ENCODE peak calls at places on chromosomes 2 and 18, in five cellular contexts. K is AG09309, C is uterus, B is brain microvascular endothelial cell, M is Calu3. D is an unnamed sample.

GRCh38 chr2:207255565-207255964 is 89.8 kb upstream of the KLF7 start:
- DNase-seq in B (no peak), M (no peak), C (no peak), K (no peak), D (no peak)

GRCh38 chr2:104432972-104433371 is 420.9 kb upstream of the POU3F3 start:
- DNase-seq in K (no peak), B (no peak), M (no peak), C (no peak), D (no peak)

GRCh38 chr2:106789185-106789584 is 96.8 kb downstream of the ST6GAL2 start:
- DNase-seq in B (no peak), M (no peak), C (no peak), K (no peak), D (peak; percentile 1)

GRCh38 chr2:160390544-160391258 is 102.9 kb downstream of the RBMS1 start:
- DNase-seq in K (no peak), B (no peak), M (no peak), C (no peak), D (peak; percentile 81)

GRCh38 chr2:109418716-109419115 is 195.1 kb downstream of the SEPTIN10 start:
- DNase-seq in M (no peak), K (no peak), C (no peak), B (no peak), D (no peak)

GRCh38 chr2:25936889-25937545 is 45.3 kb downstream of the KIF3C start:
- DNase-seq in M (no peak), K (no peak), B (no peak), C (no peak), D (no peak)

GRCh38 chr18:21112140-21112473 is 494 bp upstream of the ROCK1 start:
- DNase-seq in B (no peak), C (peak; percentile 78), K (no peak), M (no peak), D (no peak)

GRCh38 chr18:8614875-8615274 is 5.6 kb downstream of the RAB12 start:
- DNase-seq in K (no peak), B (no peak), C (no peak), M (no peak), D (no peak)

GRCh38 chr2:235287369-235287722 is 206.5 kb upstream of the AGAP1 start:
- DNase-seq in B (no peak), C (no peak), K (no peak), M (no peak), D (no peak)

GRCh38 chr2:127814677-127815076 is 3.7 kb upstream of the WDR33 start:
- DNase-seq in K (no peak), M (no peak), B (no peak), C (no peak), D (no peak)

GRCh38 chr2:100721693-100722092 is 98.2 kb upstream of the NPAS2 start:
- DNase-seq in K (no peak), C (no peak), M (peak; percentile 8), B (no peak), D (no peak)

GRCh38 chr2:46275995-46276394 is 21.2 kb upstream of the EPAS1 start:
- DNase-seq in B (peak; percentile 16), K (no peak), M (no peak), C (peak; percentile 59), D (no peak)

GRCh38 chr2:223909048-223909741 is 35.9 kb downstream of the WDFY1 start:
- DNase-seq in B (no peak), C (no peak), M (no peak), K (no peak), D (no peak)

GRCh38 chr2:29012211-29012681 is 31.1 kb downstream of the TOGARAM2 start:
- DNase-seq in B (no peak), M (no peak), K (no peak), C (no peak), D (no peak)

GRCh38 chr2:10655074-10655840 is 34.5 kb downstream of the NOL10 start:
- DNase-seq in B (no peak), K (no peak), C (no peak), M (no peak), D (no peak)

GRCh38 chr2:102512161-102512560 is 39.1 kb downstream of the SLC9A4 start:
- DNase-seq in B (no peak), C (no peak), M (no peak), K (no peak), D (no peak)

GRCh38 chr2:196112408-196113039 is 43.9 kb upstream of the DNAH7 start:
- DNase-seq in M (peak; percentile 34), K (peak; percentile 83), B (peak; percentile 83), C (no peak), D (peak; percentile 72)

GRCh38 chr2:158457826-158458616 is 1.3 kb downstream of the PKP4 start:
- DNase-seq in K (no peak), M (peak; percentile 93), B (peak; percentile 41), C (peak; percentile 43), D (peak; percentile 58)

GRCh38 chr2:151760139-151760650 is 25.9 kb upstream of the NEB start:
- DNase-seq in K (no peak), B (peak; percentile 11), M (no peak), C (no peak), D (no peak)

GRCh38 chr2:69081001-69081400 is 68.0 kb downstream of the ANTXR1 start:
- DNase-seq in B (no peak), C (no peak), K (no peak), M (no peak), D (no peak)

GRCh38 chr2:238972146-238972445 is 124.2 kb downstream of the TWIST2 start:
- DNase-seq in K (no peak), B (no peak), M (no peak), C (no peak), D (no peak)

GRCh38 chr2:174059178-174059874 is 94.2 kb upstream of the SP3 start:
- DNase-seq in M (no peak), K (no peak), B (peak; percentile 70), C (no peak), D (peak; percentile 89)

GRCh38 chr2:74747411-74748080 is 86.4 kb upstream of the HK2 start:
- DNase-seq in C (no peak), M (no peak), B (peak; percentile 20), K (peak; percentile 74), D (no peak)

GRCh38 chr2:30736461-30737325 is 70.6 kb downstream of the CAPN13 start:
- DNase-seq in B (no peak), C (no peak), M (no peak), K (no peak), D (no peak)

GRCh38 chr2:111712361-111712760 is 171.6 kb downstream of the ANAPC1 start:
- DNase-seq in C (no peak), B (no peak), M (no peak), K (no peak), D (no peak)

GRCh38 chr2:189659734-189660133 is 1.5 kb upstream of the ASNSD1 start:
- DNase-seq in M (no peak), C (no peak), B (no peak), K (no peak), D (no peak)

GRCh38 chr2:164252568-164253287 is 368.6 kb downstream of the GRB14 start:
- DNase-seq in C (no peak), B (no peak), K (no peak), M (no peak), D (no peak)

GRCh38 chr2:231315896-231316295 is 79.6 kb upstream of the B3GNT7 start:
- DNase-seq in M (no peak), B (no peak), K (no peak), C (no peak), D (no peak)

GRCh38 chr2:104853926-104854506 is at the start of gene POU3F3:
- DNase-seq in K (no peak), B (no peak), M (no peak), C (peak; percentile 29), D (no peak)

GRCh38 chr18:9722691-9723090 is 14.6 kb downstream of the RAB31 start:
- DNase-seq in B (no peak), C (no peak), M (peak; percentile 72), K (no peak), D (no peak)

GRCh38 chr2:19321946-19322345 is 36.5 kb downstream of the OSR1 start:
- DNase-seq in M (no peak), C (no peak), B (no peak), K (no peak), D (peak; percentile 44)

GRCh38 chr2:19320813-19321212 is 37.6 kb downstream of the OSR1 start:
- DNase-seq in C (no peak), M (no peak), B (no peak), K (no peak), D (no peak)

GRCh38 chr2:19319064-19319463 is 39.4 kb downstream of the OSR1 start:
- DNase-seq in B (no peak), K (no peak), C (no peak), M (no peak), D (no peak)

GRCh38 chr2:19319698-19320097 is 38.7 kb downstream of the OSR1 start:
- DNase-seq in K (no peak), C (no peak), B (no peak), M (no peak), D (no peak)
- TF ChIP-seq CTCF in K (no peak), C (no peak), B (no peak), M (no peak), D (no peak)

DNA sequence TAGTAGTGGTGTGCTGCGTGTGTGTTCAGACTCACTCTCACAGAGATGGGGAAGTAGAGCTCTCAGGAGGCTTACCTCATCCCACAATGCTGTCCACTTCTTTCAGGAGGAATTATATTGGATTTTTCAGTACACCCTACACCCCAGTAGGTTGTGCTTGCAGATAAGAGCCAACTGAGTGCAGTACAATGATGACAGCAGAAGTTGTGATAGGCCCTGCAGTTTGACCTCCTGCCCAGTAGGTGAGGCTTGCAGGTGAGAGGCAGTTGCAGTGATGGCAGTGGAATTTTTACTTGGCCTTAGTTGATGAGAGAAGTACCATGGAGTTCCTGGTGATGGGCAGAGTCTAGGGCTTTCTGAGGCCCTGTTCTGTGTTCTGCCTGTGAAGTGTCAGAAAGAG is 657.8 kb downstream of the KCNJ3 start:
- DNase-seq in C (no peak), B (no peak), M (no peak), K (no peak), D (no peak)
- TF ChIP-seq CTCF in C (no peak), B (no peak), M (no peak), K (no peak), D (no peak)

GRCh38 chr2:237865623-237866041 is 6.2 kb downstream of the RAMP1 start:
- DNase-seq in M (no peak), C (peak; percentile 47), K (no peak), B (no peak), D (no peak)
- TF ChIP-seq CTCF in M (no peak), C (no peak), K (no peak), B (peak; percentile 44), D (no peak)

DNA sequence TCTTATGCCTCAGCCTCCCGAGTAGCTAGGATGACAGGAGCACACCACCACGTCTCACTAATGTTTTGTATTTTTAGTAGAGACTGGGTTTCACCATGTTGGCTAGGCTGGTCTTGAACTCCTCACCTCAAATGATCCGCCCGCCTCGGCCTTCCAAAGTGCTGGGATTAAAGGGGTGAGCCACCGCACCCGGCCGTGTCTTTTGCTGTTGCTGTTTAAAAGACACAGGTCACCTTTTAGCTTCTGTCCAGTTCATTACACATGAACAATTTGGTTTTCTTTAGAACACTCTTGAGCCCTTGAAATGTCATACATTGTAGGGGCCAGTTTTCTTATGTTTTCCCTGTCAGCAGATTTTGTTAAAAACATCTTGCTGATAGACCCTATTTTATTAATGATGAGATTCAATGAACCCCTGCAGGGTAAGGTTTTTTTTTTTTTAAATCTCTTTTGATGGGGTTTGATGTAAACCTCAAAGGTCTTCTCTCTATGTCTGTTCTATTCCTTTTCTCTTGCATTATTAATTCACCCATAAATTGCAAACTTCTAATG is 61.1 kb upstream of the AGPS start:
- DNase-seq in K (no peak), C (no peak), B (no peak), M (no peak), D (no peak)
- TF ChIP-seq CTCF in K (no peak), C (no peak), B (no peak), M (no peak), D (no peak)